ENCODE peak calls at places on chromosomes 12 and 14, in five cellular contexts. One of them, this sample, is unnamed.

GRCh38 chr12:19520646-19521045 is 81.4 kb downstream of the AEBP2 start:
- DNase-seq in activated naive CD8-positive, alpha-beta T cell treated with anti-CD3 and anti-CD28 coated beads, Interleukin-2, amount 50 U/mL, for 24 hours: no peak
- DNase-seq in stomach: no peak
- DNase-seq in COR-L47: no peak
- DNase-seq in T47D: no peak
- DNase-seq in this sample: no peak

GRCh38 chr14:24130717-24131548 is 474 bp downstream of the FITM1 start:
- DNase-seq in activated naive CD8-positive, alpha-beta T cell treated with anti-CD3 and anti-CD28 coated beads, Interleukin-2, amount 50 U/mL, for 24 hours: no peak
- DNase-seq in COR-L47: no peak
- DNase-seq in T47D: no peak
- DNase-seq in stomach: no peak
- DNase-seq in this sample: no peak

GRCh38 chr14:29444216-29444615 is 483.4 kb downstream of the PRKD1 start:
- DNase-seq in COR-L47: no peak
- DNase-seq in activated naive CD8-positive, alpha-beta T cell treated with anti-CD3 and anti-CD28 coated beads, Interleukin-2, amount 50 U/mL, for 24 hours: no peak
- DNase-seq in T47D: no peak
- DNase-seq in stomach: no peak
- DNase-seq in this sample: no peak

GRCh38 chr12:48104531-48104930 is 1.3 kb downstream of the SENP1 start:
- DNase-seq in COR-L47: no peak
- DNase-seq in T47D: peak
- DNase-seq in activated naive CD8-positive, alpha-beta T cell treated with anti-CD3 and anti-CD28 coated beads, Interleukin-2, amount 50 U/mL, for 24 hours: no peak
- DNase-seq in stomach: no peak
- DNase-seq in this sample: no peak

GRCh38 chr14:76193696-76194095 is 42.0 kb downstream of the GPATCH2L start:
- DNase-seq in stomach: no peak
- DNase-seq in activated naive CD8-positive, alpha-beta T cell treated with anti-CD3 and anti-CD28 coated beads, Interleukin-2, amount 50 U/mL, for 24 hours: no peak
- DNase-seq in COR-L47: no peak
- DNase-seq in T47D: no peak
- DNase-seq in this sample: no peak

GRCh38 chr12:26319511-26319910 is 124.1 kb downstream of the SSPN start:
- DNase-seq in stomach: no peak
- DNase-seq in activated naive CD8-positive, alpha-beta T cell treated with anti-CD3 and anti-CD28 coated beads, Interleukin-2, amount 50 U/mL, for 24 hours: no peak
- DNase-seq in COR-L47: no peak
- DNase-seq in T47D: peak
- DNase-seq in this sample: no peak

GRCh38 chr12:27637524-27637923 is 58.7 kb upstream of the REP15 start:
- DNase-seq in activated naive CD8-positive, alpha-beta T cell treated with anti-CD3 and anti-CD28 coated beads, Interleukin-2, amount 50 U/mL, for 24 hours: no peak
- DNase-seq in COR-L47: no peak
- DNase-seq in stomach: no peak
- DNase-seq in T47D: no peak
- DNase-seq in this sample: no peak

GRCh38 chr14:74080820-74081460 is 3.3 kb downstream of the ALDH6A1 start:
- DNase-seq in COR-L47: no peak
- DNase-seq in T47D: no peak
- DNase-seq in stomach: no peak
- DNase-seq in activated naive CD8-positive, alpha-beta T cell treated with anti-CD3 and anti-CD28 coated beads, Interleukin-2, amount 50 U/mL, for 24 hours: no peak
- DNase-seq in this sample: no peak

GRCh38 chr12:97912943-97913342 is 450.3 kb downstream of the RMST start:
- DNase-seq in T47D: no peak
- DNase-seq in stomach: no peak
- DNase-seq in activated naive CD8-positive, alpha-beta T cell treated with anti-CD3 and anti-CD28 coated beads, Interleukin-2, amount 50 U/mL, for 24 hours: no peak
- DNase-seq in COR-L47: no peak
- DNase-seq in this sample: no peak

GRCh38 chr14:69137456-69138188 is 15.3 kb downstream of the DCAF5 start:
- DNase-seq in T47D: no peak
- DNase-seq in COR-L47: no peak
- DNase-seq in stomach: no peak
- DNase-seq in activated naive CD8-positive, alpha-beta T cell treated with anti-CD3 and anti-CD28 coated beads, Interleukin-2, amount 50 U/mL, for 24 hours: peak
- DNase-seq in this sample: no peak

GRCh38 chr14:76947838-76948184 is 80.7 kb downstream of the IRF2BPL start:
- DNase-seq in T47D: no peak
- DNase-seq in activated naive CD8-positive, alpha-beta T cell treated with anti-CD3 and anti-CD28 coated beads, Interleukin-2, amount 50 U/mL, for 24 hours: no peak
- DNase-seq in COR-L47: no peak
- DNase-seq in stomach: no peak
- DNase-seq in this sample: no peak

This sample was measured in NCI-H748 treated with DMSO at 0.1 percent for 48 hours.